ENCODE peak calls at places on chromosomes 2 and 18, in eight cellular contexts. V is Calu3; C is hepatic stellate cell; N is stimulated activated CD4-positive, alpha-beta T cell treated with anti-CD3 and anti-CD28 coated beads, TNF-alpha, amount 100 ng/mL, for 1 hour; D is foreskin fibroblast; X is anterior cingulate cortex; R is stimulated activated CD8-positive, alpha-beta memory T cell treated with anti-CD3 and anti-CD28 coated beads, Interleukin-12 subunit alpha, Interleukin-12 subunit beta, amount 100 ng/mL, for 4 hours; U is PC-3. L is an unnamed sample.

GRCh38 chr18:76821356-76821874 is 942 bp upstream of the ZNF236 start:
- DNase-seq in V (no peak), C (no peak), N (no peak), D (no peak), X (no peak), R (no peak), U (no peak), L (peak)

GRCh38 chr2:133790706-133791105 is 222.4 kb upstream of the NCKAP5 start:
- DNase-seq in V (no peak), C (peak), N (no peak), D (peak), X (no peak), R (no peak), U (no peak), L (peak)

GRCh38 chr2:230913406-230913805 is 11.6 kb downstream of the GPR55 start:
- DNase-seq in V (no peak), C (no peak), N (no peak), D (peak), X (no peak), R (no peak), U (no peak), L (peak)

GRCh38 chr2:110770308-110770695 is 37.9 kb downstream of the ACOXL start:
- DNase-seq in V (no peak), C (no peak), N (no peak), D (no peak), X (no peak), R (no peak), U (no peak), L (no peak)

GRCh38 chr2:7758065-7758759 is 841.0 kb downstream of the RNF144A start:
- DNase-seq in V (no peak), C (no peak), N (no peak), D (peak), X (no peak), R (no peak), U (no peak), L (no peak)

GRCh38 chr2:138902239-138902871 is 122.2 kb upstream of the NXPH2 start:
- DNase-seq in V (no peak), C (no peak), N (no peak), D (no peak), X (no peak), R (no peak), U (no peak), L (no peak)

GRCh38 chr2:69253893-69254292 is 133.1 kb downstream of the GFPT1 start:
- DNase-seq in V (no peak), C (peak), N (no peak), D (peak), X (no peak), R (no peak), U (peak), L (peak)

GRCh38 chr2:199219551-199219950 is 238.2 kb downstream of the SATB2 start:
- DNase-seq in V (no peak), C (no peak), N (no peak), D (no peak), X (no peak), R (no peak), U (peak), L (no peak)

GRCh38 chr2:179461367-179461886 is 196.8 kb upstream of the SESTD1 start:
- DNase-seq in V (no peak), C (no peak), N (no peak), D (peak), X (no peak), R (no peak), U (peak), L (no peak)

GRCh38 chr2:7378642-7379041 is 461.4 kb downstream of the RNF144A start:
- DNase-seq in V (no peak), C (no peak), N (no peak), D (no peak), X (peak), R (no peak), U (no peak), L (no peak)

GRCh38 chr2:239688098-239688497 is 287.3 kb upstream of the HDAC4 start:
- DNase-seq in V (no peak), C (no peak), N (no peak), D (no peak), X (no peak), R (no peak), U (no peak), L (peak)

GRCh38 chr18:27213123-27213717 is 28.1 kb upstream of the CHST9 start:
- DNase-seq in V (no peak), C (no peak), N (no peak), D (no peak), X (no peak), R (no peak), U (no peak), L (no peak)

GRCh38 chr2:233338046-233338445 is 16.2 kb upstream of the DGKD start:
- DNase-seq in V (no peak), C (no peak), N (no peak), D (no peak), X (no peak), R (no peak), U (no peak), L (no peak)

GRCh38 chr2:217325810-217326209 is 465.9 kb upstream of the TNP1 start:
- DNase-seq in V (no peak), C (no peak), N (no peak), D (no peak), X (no peak), R (no peak), U (no peak), L (no peak)

GRCh38 chr2:19863303-19864041 is 38.3 kb downstream of the TTC32 start:
- DNase-seq in V (peak), C (peak), N (no peak), D (peak), X (peak), R (peak), U (peak), L (peak)

GRCh38 chr2:36561223-36561944 is 36.6 kb downstream of the FEZ2 start:
- DNase-seq in V (peak), C (peak), N (no peak), D (peak), X (no peak), R (no peak), U (peak), L (peak)

GRCh38 chr2:176412136-176412535 is 142.9 kb downstream of the MTX2 start:
- DNase-seq in V (no peak), C (no peak), N (no peak), D (no peak), X (no peak), R (no peak), U (peak), L (no peak)